ENCODE peak calls at places on chromosomes 5 and 9, in seven cellular contexts. V is H9, E is mesenchymal stem cell, R is trophoblast cell, T is mesendoderm, S is IMR-90, U is neuronal stem cell. K is an unnamed sample.

GRCh38 chr5:120767171-120767820 is 303.2 kb downstream of the PRR16 start:
- DNase-seq in V (no peak), U (no peak), R (no peak), S (peak), E (peak), T (no peak), K (no peak)

GRCh38 chr5:102670224-102670836 is 84.8 kb upstream of the PAM start:
- DNase-seq in V (peak), E (no peak), U (no peak), S (no peak), T (peak), R (peak), K (peak)

GRCh38 chr5:73620335-73620687 is 5.7 kb upstream of the ARHGEF28 start:
- DNase-seq in S (no peak), R (no peak), V (no peak), U (no peak), T (no peak), E (no peak), K (no peak)

GRCh38 chr5:171849585-171850353 is 64.2 kb downstream of the SMIM23 start:
- DNase-seq in R (no peak), V (no peak), U (no peak), S (no peak), E (no peak), T (no peak), K (no peak)

GRCh38 chr5:6754766-6755165 is 41.5 kb downstream of the TENT4A start:
- DNase-seq in E (no peak), R (no peak), U (no peak), T (no peak), S (no peak), V (no peak), K (no peak)

GRCh38 chr5:31113101-31113500 is 80.4 kb upstream of the CDH6 start:
- DNase-seq in R (no peak), T (no peak), U (no peak), V (no peak), E (peak), S (peak), K (no peak)

GRCh38 chr9:124950050-124950718 is 9.3 kb upstream of the GOLGA1 start:
- DNase-seq in U (no peak), V (no peak), R (no peak), E (no peak), T (no peak), S (no peak), K (no peak)

GRCh38 chr5:35963381-35963843 is 25.0 kb upstream of the CAPSL start:
- DNase-seq in S (peak), U (no peak), E (peak), V (peak), T (peak), R (peak), K (peak)

GRCh38 chr9:122099271-122099869 is 6.3 kb upstream of the TTLL11 start:
- DNase-seq in U (peak), V (peak), T (peak), E (peak), R (peak), S (peak), K (peak)

GRCh38 chr5:10438301-10438700 is 3.4 kb upstream of the ROPN1L start:
- DNase-seq in S (no peak), T (no peak), V (no peak), U (no peak), R (no peak), E (no peak), K (no peak)

GRCh38 chr5:80153586-80154126 is 102.2 kb downstream of the SERINC5 start:
- DNase-seq in S (no peak), E (no peak), T (no peak), U (no peak), V (no peak), R (no peak), K (no peak)

GRCh38 chr9:128787583-128788156 is 617 bp downstream of the TBC1D13 start:
- DNase-seq in E (peak), R (peak), U (no peak), T (peak), V (no peak), S (no peak), K (no peak)

GRCh38 chr5:102608414-102608813 is 109.6 kb upstream of the SLCO6A1 start:
- DNase-seq in V (no peak), E (no peak), U (no peak), S (no peak), R (no peak), T (no peak), K (no peak)

GRCh38 chr9:98851730-98852462 is 44.4 kb downstream of the GALNT12 start:
- DNase-seq in U (no peak), T (peak), S (peak), E (no peak), R (peak), V (no peak), K (no peak)

GRCh38 chr5:82911902-82912301 is 165.3 kb downstream of the TMEM167A start:
- DNase-seq in E (no peak), R (no peak), U (no peak), V (no peak), T (no peak), S (no peak), K (no peak)

GRCh38 chr9:16871358-16872151 is 1.1 kb upstream of the BNC2 start:
- DNase-seq in U (peak), E (peak), T (peak), V (peak), R (peak), S (peak), K (no peak)

GRCh38 chr5:139392324-139392677 is 2.6 kb upstream of the MZB1 start:
- DNase-seq in V (no peak), E (no peak), U (no peak), R (no peak), S (no peak), T (no peak), K (no peak)

GRCh38 chr5:53257806-53258373 is 148.3 kb upstream of the MOCS2 start:
- DNase-seq in R (peak), U (no peak), T (peak), V (no peak), E (no peak), S (peak), K (no peak)

GRCh38 chr5:139523635-139524445 is 37.3 kb upstream of the UBE2D2 start:
- DNase-seq in S (no peak), E (no peak), V (peak), R (no peak), U (no peak), T (peak), K (peak)

GRCh38 chr5:172173771-172174170 is 14.3 kb downstream of the STK10 start:
- DNase-seq in V (no peak), S (peak), R (peak), E (peak), T (no peak), U (no peak), K (no peak)

GRCh38 chr9:131833906-131834305 is 94.0 kb upstream of the RAPGEF1 start:
- DNase-seq in U (no peak), R (no peak), S (peak), E (peak), V (peak), T (no peak), K (no peak)

GRCh38 chr5:145743396-145744061 is 91.6 kb downstream of the PRELID2 start:
- DNase-seq in E (no peak), R (no peak), U (no peak), S (no peak), T (peak), V (no peak), K (no peak)

GRCh38 chr5:98902733-98903132 is 26.1 kb downstream of the CHD1 start:
- DNase-seq in S (peak), U (no peak), R (no peak), E (peak), V (no peak), T (no peak), K (no peak)

GRCh38 chr5:104084896-104085295 is 522.3 kb upstream of the NUDT12 start:
- DNase-seq in V (no peak), E (no peak), S (no peak), R (no peak), T (no peak), U (no peak), K (no peak)
- H3K23ac ChIP-seq in V (no peak), E (no peak), S (no peak), R (no peak), T (no peak), U (no peak), K (no peak)

GRCh38 chr5:50658243-50658642 is 8.2 kb upstream of the PARP8 start:
- DNase-seq in T (no peak), E (no peak), V (no peak), U (no peak), R (no peak), S (no peak), K (no peak)
- H2BK5ac ChIP-seq in T (no peak), E (no peak), V (no peak), U (no peak), R (no peak), S (no peak), K (no peak)

DNA sequence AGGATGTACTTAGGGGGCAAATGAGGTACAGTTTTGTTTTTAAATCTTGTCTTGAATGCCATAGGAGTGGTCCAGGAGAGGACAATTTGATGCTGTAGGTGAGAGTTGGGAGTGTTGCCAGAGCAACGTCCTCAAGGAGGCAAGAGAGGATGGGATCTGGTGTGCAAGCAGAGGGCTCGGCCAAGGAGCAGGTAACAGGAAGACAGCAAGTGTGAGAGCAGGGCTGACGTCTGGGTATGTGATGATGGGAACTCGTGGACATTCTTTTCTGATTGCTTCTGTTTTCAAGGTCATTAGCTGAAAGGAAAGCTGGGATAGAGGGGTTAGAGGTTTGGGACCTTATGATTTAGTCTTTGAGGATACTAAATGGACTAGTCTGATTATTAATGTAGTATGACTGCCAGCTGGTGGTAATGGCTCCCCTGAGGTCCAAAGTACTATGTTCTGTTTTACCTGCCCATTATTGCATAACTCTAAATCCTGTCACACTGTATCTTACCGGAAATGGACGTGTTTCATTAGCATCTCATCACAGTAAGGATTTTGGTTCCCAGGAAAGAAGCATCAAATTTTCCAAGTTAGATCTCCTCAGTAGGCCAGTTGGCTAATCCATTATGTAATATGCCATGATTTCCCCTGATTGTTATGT is 15.3 kb downstream of the GNPDA1 start:
- DNase-seq in T (no peak), V (no peak), U (no peak), S (no peak), R (no peak), E (no peak), K (no peak)
- H3K23ac ChIP-seq in T (no peak), V (no peak), U (no peak), S (no peak), R (no peak), E (no peak), K (no peak)

GRCh38 chr9:6969805-6970204 is 212.0 kb downstream of the KDM4C start:
- DNase-seq in U (no peak), E (no peak), T (peak), R (no peak), V (no peak), S (no peak), K (no peak)
- H2BK5ac ChIP-seq in U (no peak), E (no peak), T (no peak), R (no peak), V (no peak), S (no peak), K (no peak)

GRCh38 chr5:116045821-116046220 is 13.5 kb downstream of the ARL14EPL start:
- DNase-seq in E (no peak), V (no peak), R (no peak), T (no peak), S (no peak), U (no peak), K (no peak)

GRCh38 chr5:116044073-116044472 is 11.8 kb downstream of the ARL14EPL start:
- DNase-seq in U (no peak), E (no peak), T (no peak), V (no peak), S (no peak), R (no peak), K (no peak)

GRCh38 chr5:116046823-116047222 is 14.6 kb downstream of the ARL14EPL start:
- DNase-seq in E (no peak), T (no peak), U (no peak), S (no peak), V (no peak), R (no peak), K (no peak)

GRCh38 chr5:116042375-116042774 is 10.1 kb downstream of the ARL14EPL start:
- DNase-seq in R (no peak), V (no peak), T (no peak), E (no peak), U (no peak), S (no peak), K (no peak)

DNA sequence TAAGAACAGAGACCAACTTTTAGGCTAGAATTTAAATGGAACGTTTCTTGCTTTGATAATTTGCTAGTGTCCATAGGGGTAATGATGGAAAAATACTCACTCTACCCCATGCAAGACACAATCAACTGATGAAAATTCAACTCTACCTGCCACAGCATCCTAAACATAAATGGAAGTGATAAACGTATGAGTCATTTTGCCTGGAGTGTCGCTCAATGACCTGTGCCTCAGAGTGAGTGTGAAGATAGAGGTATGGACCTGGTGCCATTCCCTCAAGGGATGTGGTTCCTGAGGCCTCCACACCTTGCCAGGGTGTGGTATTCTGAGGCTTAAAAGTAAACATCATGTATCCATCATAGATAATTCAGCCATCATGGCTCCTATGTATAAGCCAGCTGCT is 14.0 kb downstream of the ARL14EPL start:
- DNase-seq in U (no peak), V (no peak), T (no peak), R (peak), E (no peak), S (no peak), K (no peak)
- H3K23ac ChIP-seq in U (no peak), V (no peak), T (no peak), R (no peak), E (no peak), S (no peak), K (no peak)

DNA sequence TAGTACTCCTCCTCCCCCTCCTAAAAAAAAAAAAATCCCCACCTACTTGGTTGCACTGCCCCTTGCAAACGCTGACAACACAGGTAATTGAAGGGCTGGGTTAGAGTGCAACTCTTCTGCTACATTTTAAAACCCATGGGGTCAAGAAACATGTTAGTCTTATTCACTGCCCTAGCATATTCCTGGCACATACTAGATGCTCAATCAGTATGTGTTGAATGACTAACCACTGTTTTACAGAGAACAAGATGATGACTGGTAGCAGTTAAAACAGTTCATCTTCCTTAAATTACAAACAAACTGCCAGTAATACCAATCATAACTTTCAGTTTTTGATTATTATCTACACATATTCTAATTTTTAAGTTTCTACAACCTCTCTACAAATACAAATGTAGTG is 124.4 kb downstream of the NFIB start:
- DNase-seq in V (no peak), E (no peak), U (no peak), S (no peak), T (no peak), R (peak), K (no peak)
- H2BK5ac ChIP-seq in V (no peak), E (no peak), U (no peak), S (no peak), T (no peak), R (no peak), K (no peak)

GRCh38 chr9:91835632-91836031 is 114.4 kb downstream of the ROR2 start:
- DNase-seq in E (no peak), T (no peak), U (no peak), R (no peak), V (no peak), S (no peak), K (no peak)

GRCh38 chr9:91834740-91835139 is 115.3 kb downstream of the ROR2 start:
- DNase-seq in E (peak), V (no peak), S (no peak), T (no peak), R (no peak), U (no peak), K (no peak)

GRCh38 chr9:91833878-91834255 is 116.2 kb downstream of the ROR2 start:
- DNase-seq in T (no peak), U (no peak), E (no peak), S (no peak), V (no peak), R (no peak), K (no peak)

GRCh38 chr9:91837982-91838731 is 111.9 kb downstream of the ROR2 start:
- DNase-seq in V (no peak), R (no peak), S (peak), U (no peak), E (no peak), T (no peak), K (no peak)

GRCh38 chr9:91836515-91836914 is 113.5 kb downstream of the ROR2 start:
- DNase-seq in U (no peak), R (no peak), T (no peak), E (no peak), V (no peak), S (no peak), K (no peak)
- H3K23ac ChIP-seq in U (no peak), R (no peak), T (no peak), E (no peak), V (no peak), S (no peak), K (no peak)

DNA sequence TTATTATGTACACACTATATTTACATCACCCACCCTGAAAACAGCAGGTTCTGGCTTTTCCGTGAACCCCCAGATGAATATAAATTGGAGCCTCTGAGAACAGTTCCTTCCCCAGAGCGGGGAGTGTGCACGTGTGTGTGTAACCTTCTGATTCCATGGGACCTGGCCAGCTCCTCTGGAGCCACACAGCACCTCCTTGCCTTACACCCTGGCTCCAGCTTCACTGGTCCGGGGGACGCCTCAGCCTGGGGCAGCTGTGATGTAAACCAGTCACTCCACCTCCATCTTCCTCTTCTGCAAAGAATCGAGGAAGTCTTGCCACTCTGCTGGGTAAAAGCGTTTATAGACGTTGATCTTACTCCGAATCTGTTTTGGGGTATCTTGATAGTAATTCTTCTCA is 4.4 kb downstream of the NOP16 start:
- DNase-seq in S (no peak), U (no peak), T (no peak), V (no peak), E (no peak), R (no peak), K (no peak)
- H2BK5ac ChIP-seq in S (no peak), U (no peak), T (no peak), V (no peak), E (no peak), R (no peak), K (no peak)

DNA sequence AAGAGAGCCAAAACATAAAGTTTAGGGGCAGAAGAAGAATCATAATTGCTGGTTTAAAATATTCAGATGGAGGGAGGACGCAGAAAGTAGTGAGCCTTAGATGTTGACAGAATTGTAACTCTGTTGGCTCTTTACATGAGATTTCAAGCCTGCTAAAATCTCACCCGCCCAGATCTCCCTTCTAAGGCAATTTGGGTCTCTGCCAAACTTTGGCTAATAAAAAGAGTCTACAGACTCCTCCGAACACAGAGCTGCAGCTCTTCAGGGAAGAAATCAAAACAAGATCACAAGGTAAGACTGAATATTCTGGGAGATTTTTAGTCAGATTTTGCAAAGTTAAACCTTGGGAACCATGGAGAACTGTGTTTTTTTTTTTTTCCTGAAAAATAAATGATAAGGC is at the start of gene IL33:
- DNase-seq in S (no peak), U (no peak), V (no peak), R (no peak), E (no peak), T (no peak), K (no peak)
- H3K23ac ChIP-seq in S (no peak), U (no peak), V (no peak), R (no peak), E (no peak), T (no peak), K (no peak)

GRCh38 chr5:135335031-135335828 is 63.8 kb downstream of the MACROH2A1 start:
- DNase-seq in S (peak), E (no peak), T (no peak), V (no peak), U (no peak), R (no peak), K (no peak)
- H2BK5ac ChIP-seq in S (no peak), E (no peak), T (no peak), V (no peak), U (no peak), R (no peak), K (no peak)

K was measured in H1.